ENCODE peak calls at places on chromosome 1, in six cellular contexts. One of them, this sample, is unnamed.
A peak's percentile ranks its signal among the peaks of the same experiment; 100 is the strongest.

GRCh38 chr1:184801503-184801902 is 46.8 kb upstream of the EDEM3 start:
- DNase-seq in mucosa of descending colon: no peak
- DNase-seq in cardiac muscle cell: peak; percentile 59
- DNase-seq in nephron progenitor cell: no peak
- DNase-seq in AG04450: peak; percentile 33
- DNase-seq in neural progenitor cell: no peak
- DNase-seq in this sample: no peak

GRCh38 chr1:214386747-214387146 is 105.8 kb downstream of the SMYD2 start:
- DNase-seq in nephron progenitor cell: no peak
- DNase-seq in neural progenitor cell: no peak
- DNase-seq in mucosa of descending colon: no peak
- DNase-seq in AG04450: no peak
- DNase-seq in cardiac muscle cell: peak; percentile 58
- DNase-seq in this sample: no peak

GRCh38 chr1:150281758-150282557 is at the start of gene CIART:
- DNase-seq in cardiac muscle cell: peak; percentile 99
- DNase-seq in nephron progenitor cell: peak; percentile 78
- DNase-seq in AG04450: peak; percentile 98
- DNase-seq in neural progenitor cell: peak; percentile 98
- DNase-seq in mucosa of descending colon: peak; percentile 75
- DNase-seq in this sample: peak; percentile 75

GRCh38 chr1:18283601-18284385 is 176.2 kb downstream of the IGSF21 start:
- DNase-seq in AG04450: no peak
- DNase-seq in nephron progenitor cell: no peak
- DNase-seq in neural progenitor cell: no peak
- DNase-seq in cardiac muscle cell: no peak
- DNase-seq in mucosa of descending colon: no peak
- DNase-seq in this sample: no peak

GRCh38 chr1:150613061-150613920 is 16.1 kb downstream of the ENSA start:
- DNase-seq in neural progenitor cell: no peak
- DNase-seq in nephron progenitor cell: no peak
- DNase-seq in AG04450: no peak
- DNase-seq in cardiac muscle cell: peak; percentile 87
- DNase-seq in mucosa of descending colon: no peak
- DNase-seq in this sample: no peak

GRCh38 chr1:185406006-185406974 is 89.2 kb upstream of the IVNS1ABP start:
- DNase-seq in AG04450: no peak
- DNase-seq in mucosa of descending colon: no peak
- DNase-seq in cardiac muscle cell: no peak
- DNase-seq in nephron progenitor cell: no peak
- DNase-seq in neural progenitor cell: no peak
- DNase-seq in this sample: no peak

GRCh38 chr1:91572044-91572443 is 71.4 kb downstream of the CDC7 start:
- DNase-seq in neural progenitor cell: no peak
- DNase-seq in AG04450: no peak
- DNase-seq in cardiac muscle cell: no peak
- DNase-seq in mucosa of descending colon: no peak
- DNase-seq in nephron progenitor cell: no peak
- DNase-seq in this sample: no peak

GRCh38 chr1:216670118-216670870 is 52.9 kb downstream of the ESRRG start:
- DNase-seq in cardiac muscle cell: peak; percentile 22
- DNase-seq in mucosa of descending colon: no peak
- DNase-seq in neural progenitor cell: no peak
- DNase-seq in AG04450: no peak
- DNase-seq in nephron progenitor cell: no peak
- DNase-seq in this sample: no peak

GRCh38 chr1:164557270-164557669 is 1.7 kb upstream of the PBX1 start:
- DNase-seq in mucosa of descending colon: no peak
- DNase-seq in AG04450: no peak
- DNase-seq in neural progenitor cell: no peak
- DNase-seq in nephron progenitor cell: no peak
- DNase-seq in cardiac muscle cell: no peak
- DNase-seq in this sample: no peak

GRCh38 chr1:109823543-109824348 is 60.0 kb upstream of the EPS8L3 start:
- DNase-seq in nephron progenitor cell: peak; percentile 35
- DNase-seq in mucosa of descending colon: no peak
- DNase-seq in cardiac muscle cell: peak; percentile 63
- DNase-seq in AG04450: no peak
- DNase-seq in neural progenitor cell: no peak
- DNase-seq in this sample: no peak

GRCh38 chr1:150981177-150981804 is 801 bp upstream of the ANXA9 start:
- DNase-seq in cardiac muscle cell: no peak
- DNase-seq in AG04450: no peak
- DNase-seq in neural progenitor cell: peak; percentile 76
- DNase-seq in mucosa of descending colon: peak; percentile 55
- DNase-seq in nephron progenitor cell: peak; percentile 57
- DNase-seq in this sample: no peak

GRCh38 chr1:53684741-53685140 is 54.2 kb downstream of the GLIS1 start:
- DNase-seq in AG04450: no peak
- DNase-seq in cardiac muscle cell: no peak
- DNase-seq in nephron progenitor cell: no peak
- DNase-seq in neural progenitor cell: no peak
- DNase-seq in mucosa of descending colon: no peak
- DNase-seq in this sample: no peak

GRCh38 chr1:89781494-89782126 is 39.2 kb upstream of the LRRC8D start:
- DNase-seq in cardiac muscle cell: peak; percentile 39
- DNase-seq in AG04450: no peak
- DNase-seq in neural progenitor cell: no peak
- DNase-seq in mucosa of descending colon: no peak
- DNase-seq in nephron progenitor cell: no peak
- DNase-seq in this sample: no peak

GRCh38 chr1:40926441-40926840 is 53.1 kb upstream of the CTPS1 start:
- DNase-seq in mucosa of descending colon: no peak
- DNase-seq in neural progenitor cell: no peak
- DNase-seq in AG04450: no peak
- DNase-seq in cardiac muscle cell: peak; percentile 41
- DNase-seq in nephron progenitor cell: no peak
- DNase-seq in this sample: no peak

DNA sequence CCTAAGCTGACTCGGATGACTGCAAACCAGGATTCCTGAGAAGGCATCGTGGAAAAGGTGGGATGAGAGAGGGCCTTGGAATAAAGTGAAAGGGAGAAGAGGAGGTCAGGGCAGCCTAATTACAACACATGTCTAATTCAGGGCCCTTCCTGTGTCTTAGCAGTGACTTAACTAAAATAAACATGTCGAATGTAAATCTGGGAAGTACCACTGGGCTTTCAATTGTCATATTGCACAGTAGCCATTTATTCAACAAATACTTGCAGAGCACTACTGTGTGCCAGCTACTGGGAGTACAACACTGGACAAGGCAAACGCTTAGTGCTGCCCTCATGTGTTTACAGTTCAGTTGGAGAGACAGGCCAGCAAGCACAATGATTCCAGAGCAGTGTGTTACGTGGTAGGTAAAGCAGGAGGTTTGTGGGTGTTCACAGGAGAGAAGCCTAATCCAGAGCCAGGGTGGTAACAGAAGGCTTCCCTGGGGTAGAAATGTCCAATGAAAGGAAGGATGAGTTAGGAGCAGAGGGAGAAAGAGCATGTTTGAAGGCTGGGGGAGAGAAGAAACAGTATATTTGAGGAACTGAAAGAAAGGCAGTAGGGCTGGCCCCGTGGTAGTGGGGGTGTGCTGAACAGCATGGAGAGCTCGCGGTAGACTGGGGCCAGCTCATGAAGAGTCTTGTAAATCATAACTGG is 38.0 kb upstream of the RASAL2 start:
- DNase-seq in cardiac muscle cell: peak; percentile 34
- DNase-seq in nephron progenitor cell: no peak
- DNase-seq in mucosa of descending colon: no peak
- DNase-seq in AG04450: no peak
- DNase-seq in neural progenitor cell: peak; percentile 45
- DNase-seq in this sample: no peak
- TF ChIP-seq CTCF in cardiac muscle cell: no peak
- TF ChIP-seq CTCF in nephron progenitor cell: no peak
- TF ChIP-seq CTCF in mucosa of descending colon: no peak
- TF ChIP-seq CTCF in AG04450: no peak
- TF ChIP-seq CTCF in neural progenitor cell: no peak
- TF ChIP-seq CTCF in this sample: no peak

GRCh38 chr1:75097686-75098085 is 36.5 kb upstream of the LHX8 start:
- DNase-seq in neural progenitor cell: no peak
- DNase-seq in nephron progenitor cell: no peak
- DNase-seq in AG04450: no peak
- DNase-seq in mucosa of descending colon: no peak
- DNase-seq in cardiac muscle cell: no peak
- DNase-seq in this sample: peak; percentile 47

GRCh38 chr1:75099581-75099980 is 34.6 kb upstream of the LHX8 start:
- DNase-seq in neural progenitor cell: no peak
- DNase-seq in mucosa of descending colon: no peak
- DNase-seq in nephron progenitor cell: no peak
- DNase-seq in AG04450: no peak
- DNase-seq in cardiac muscle cell: no peak
- DNase-seq in this sample: no peak

DNA sequence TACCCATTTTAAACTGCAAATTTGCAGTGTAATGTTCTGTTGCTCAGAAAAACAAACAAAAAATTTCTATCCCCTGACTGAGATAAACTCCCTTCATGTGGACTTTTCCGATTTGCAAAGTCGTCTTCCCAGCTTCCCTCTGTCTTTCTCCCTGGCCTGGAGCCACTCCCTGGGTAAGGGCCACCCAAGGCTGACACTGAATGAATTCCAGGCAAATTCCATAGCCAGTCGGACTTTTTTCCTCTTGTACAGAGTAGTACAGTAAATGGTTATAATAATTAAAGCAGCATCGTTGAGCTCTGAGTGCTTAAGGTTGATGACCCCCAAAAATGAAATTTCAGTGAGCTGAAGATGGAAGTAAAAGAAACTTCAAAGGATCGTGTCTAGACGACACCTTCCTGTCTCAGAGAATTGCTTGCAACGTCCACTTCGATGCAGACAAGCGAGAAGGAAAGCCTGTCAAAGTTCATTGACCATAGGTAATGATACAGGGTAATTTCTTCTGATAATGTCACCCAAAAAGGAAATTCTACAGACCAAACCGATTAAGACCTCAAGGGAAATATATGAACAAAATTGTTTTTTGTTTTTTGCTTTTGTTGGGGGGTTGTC is 33.6 kb upstream of the LHX8 start:
- DNase-seq in AG04450: no peak
- DNase-seq in cardiac muscle cell: no peak
- DNase-seq in neural progenitor cell: no peak
- DNase-seq in nephron progenitor cell: no peak
- DNase-seq in mucosa of descending colon: no peak
- DNase-seq in this sample: no peak
- TF ChIP-seq CTCF in AG04450: no peak
- TF ChIP-seq CTCF in cardiac muscle cell: no peak
- TF ChIP-seq CTCF in neural progenitor cell: no peak
- TF ChIP-seq CTCF in nephron progenitor cell: no peak
- TF ChIP-seq CTCF in mucosa of descending colon: no peak
- TF ChIP-seq CTCF in this sample: no peak

GRCh38 chr1:160113407-160113806 is 2.2 kb upstream of the ATP1A2 start:
- DNase-seq in nephron progenitor cell: no peak
- DNase-seq in AG04450: no peak
- DNase-seq in neural progenitor cell: no peak
- DNase-seq in mucosa of descending colon: no peak
- DNase-seq in cardiac muscle cell: no peak
- DNase-seq in this sample: no peak
- TF ChIP-seq CTCF in nephron progenitor cell: no peak
- TF ChIP-seq CTCF in AG04450: peak; percentile 7
- TF ChIP-seq CTCF in neural progenitor cell: peak; percentile 18
- TF ChIP-seq CTCF in mucosa of descending colon: no peak
- TF ChIP-seq CTCF in cardiac muscle cell: no peak
- TF ChIP-seq CTCF in this sample: peak; percentile 22

GRCh38 chr1:158112994-158113758 is 67.5 kb upstream of the CD1D start:
- DNase-seq in cardiac muscle cell: peak; percentile 50
- DNase-seq in mucosa of descending colon: peak; percentile 53
- DNase-seq in neural progenitor cell: peak; percentile 82
- DNase-seq in AG04450: no peak
- DNase-seq in nephron progenitor cell: peak; percentile 83
- DNase-seq in this sample: no peak
- TF ChIP-seq CTCF in cardiac muscle cell: peak; percentile 33
- TF ChIP-seq CTCF in mucosa of descending colon: no peak
- TF ChIP-seq CTCF in neural progenitor cell: peak; percentile 72
- TF ChIP-seq CTCF in AG04450: peak; percentile 28
- TF ChIP-seq CTCF in nephron progenitor cell: peak; percentile 41
- TF ChIP-seq CTCF in this sample: peak; percentile 43

DNA sequence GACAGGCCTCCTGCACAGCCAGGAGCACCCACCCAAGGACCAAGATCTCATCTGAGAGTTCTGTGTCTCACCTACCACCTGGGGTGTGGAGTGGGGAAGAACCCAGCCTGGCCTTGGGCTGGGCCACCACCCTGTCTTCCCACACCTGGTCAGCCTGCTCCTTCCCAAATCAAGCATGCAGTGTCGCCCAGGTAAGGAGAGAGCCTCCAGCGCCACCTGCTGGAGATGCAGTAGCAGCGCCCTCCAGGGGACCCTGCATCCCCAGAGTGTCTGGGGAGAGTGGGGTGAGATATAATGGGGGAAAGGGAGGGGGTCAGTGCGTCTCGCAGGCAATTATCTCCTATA is 32.3 kb downstream of the KIAA2013 start:
- DNase-seq in cardiac muscle cell: peak; percentile 59
- DNase-seq in neural progenitor cell: peak; percentile 77
- DNase-seq in AG04450: no peak
- DNase-seq in nephron progenitor cell: peak; percentile 79
- DNase-seq in mucosa of descending colon: peak; percentile 82
- DNase-seq in this sample: peak; percentile 65
- TF ChIP-seq CTCF in cardiac muscle cell: peak; percentile 97
- TF ChIP-seq CTCF in neural progenitor cell: peak; percentile 92
- TF ChIP-seq CTCF in AG04450: peak; percentile 93
- TF ChIP-seq CTCF in nephron progenitor cell: peak; percentile 85
- TF ChIP-seq CTCF in mucosa of descending colon: peak; percentile 85
- TF ChIP-seq CTCF in this sample: peak; percentile 70

This sample was measured in mesothelial cell of epicardium.